ENCODE peak calls at places on chromosomes 4 and X, in seven cellular contexts. R is GM06990, T is pancreas, F is Caco-2, W is testis, A is BE2C, E is chondrocyte. Z is an unnamed sample.

GRCh38 chrX:46953137-46953527 is 40.9 kb downstream of the JADE3 start:
- DNase-seq in F (no peak), A (no peak), T (no peak), R (peak; percentile 39), E (no peak), W (no peak), Z (peak; percentile 11)

GRCh38 chr4:47475411-47475810 is 9.7 kb upstream of the ATP10D start:
- DNase-seq in W (no peak), R (no peak), E (no peak), F (no peak), A (no peak), T (no peak), Z (no peak)

GRCh38 chr4:13970349-13970748 is 342.8 kb upstream of the BOD1L1 start:
- DNase-seq in E (no peak), A (no peak), W (no peak), T (no peak), R (no peak), F (no peak), Z (no peak)

GRCh38 chrX:109918753-109919152 is 84.2 kb upstream of the TMEM164 start:
- DNase-seq in R (no peak), F (no peak), A (no peak), W (no peak), E (no peak), T (no peak), Z (no peak)

GRCh38 chr4:133555671-133556070 is 406.6 kb downstream of the PCDH10 start:
- DNase-seq in W (no peak), F (no peak), A (no peak), T (no peak), R (no peak), E (no peak), Z (no peak)

GRCh38 chrX:9683350-9683749 is 82.3 kb downstream of the GPR143 start:
- DNase-seq in W (no peak), E (no peak), T (no peak), F (no peak), R (no peak), A (no peak), Z (no peak)

GRCh38 chrX:140526138-140526537 is 21.3 kb upstream of the SOX3 start:
- DNase-seq in T (no peak), E (no peak), W (no peak), F (no peak), R (no peak), A (no peak), Z (no peak)

GRCh38 chrX:118182050-118182449 is 65.4 kb upstream of the KLHL13 start:
- DNase-seq in R (no peak), T (no peak), A (no peak), F (no peak), E (no peak), W (no peak), Z (no peak)

GRCh38 chrX:96314974-96315373 is 369.7 kb upstream of the DIAPH2 start:
- DNase-seq in A (no peak), W (no peak), R (no peak), T (no peak), F (no peak), E (no peak), Z (no peak)

GRCh38 chrX:25015486-25016360 is at the start of gene ARX:
- DNase-seq in T (peak; percentile 72), F (peak; percentile 72), A (peak; percentile 50), R (peak; percentile 37), E (no peak), W (peak; percentile 83), Z (peak; percentile 78)

GRCh38 chr4:175562537-175562936 is 249.5 kb downstream of the GPM6A start:
- DNase-seq in T (no peak), W (no peak), R (no peak), E (no peak), F (no peak), A (no peak), Z (no peak)

GRCh38 chrX:10007604-10008003 is 40.4 kb downstream of the CLDN34 start:
- DNase-seq in W (no peak), A (no peak), T (no peak), R (no peak), E (no peak), F (no peak), Z (no peak)

GRCh38 chrX:13533726-13534125 is 35.7 kb upstream of the EGFL6 start:
- DNase-seq in F (no peak), E (no peak), A (no peak), T (no peak), R (no peak), W (no peak), Z (no peak)

GRCh38 chr4:158667651-158668198 is 4.0 kb downstream of the C4orf46 start:
- DNase-seq in A (peak; percentile 55), E (no peak), W (no peak), F (no peak), T (no peak), R (no peak), Z (peak; percentile 28)

GRCh38 chr4:93182722-93183121 is 645.8 kb upstream of the ATOH1 start:
- DNase-seq in E (no peak), W (no peak), R (no peak), T (no peak), F (no peak), A (no peak), Z (no peak)

GRCh38 chr4:17055788-17056187 is 157.3 kb upstream of the LDB2 start:
- DNase-seq in E (no peak), T (no peak), W (no peak), A (no peak), R (no peak), F (no peak), Z (no peak)

GRCh38 chr4:1012031-1012739 is 759 bp downstream of the FGFRL1 start:
- DNase-seq in T (peak; percentile 84), R (no peak), F (no peak), A (no peak), W (no peak), E (no peak), Z (no peak)

GRCh38 chr4:114281561-114281960 is 302.1 kb upstream of the ARSJ start:
- DNase-seq in A (no peak), E (no peak), R (no peak), F (no peak), W (no peak), T (no peak), Z (no peak)

GRCh38 chr4:114273246-114273645 is 293.8 kb upstream of the ARSJ start:
- DNase-seq in T (no peak), E (no peak), R (no peak), A (no peak), F (no peak), W (no peak), Z (no peak)

GRCh38 chr4:114279066-114279465 is 299.6 kb upstream of the ARSJ start:
- DNase-seq in E (no peak), F (no peak), T (no peak), A (no peak), W (no peak), R (no peak), Z (no peak)

GRCh38 chr4:114282937-114283336 is 303.5 kb upstream of the ARSJ start:
- DNase-seq in T (no peak), R (no peak), A (no peak), E (no peak), F (no peak), W (no peak), Z (no peak)

DNA sequence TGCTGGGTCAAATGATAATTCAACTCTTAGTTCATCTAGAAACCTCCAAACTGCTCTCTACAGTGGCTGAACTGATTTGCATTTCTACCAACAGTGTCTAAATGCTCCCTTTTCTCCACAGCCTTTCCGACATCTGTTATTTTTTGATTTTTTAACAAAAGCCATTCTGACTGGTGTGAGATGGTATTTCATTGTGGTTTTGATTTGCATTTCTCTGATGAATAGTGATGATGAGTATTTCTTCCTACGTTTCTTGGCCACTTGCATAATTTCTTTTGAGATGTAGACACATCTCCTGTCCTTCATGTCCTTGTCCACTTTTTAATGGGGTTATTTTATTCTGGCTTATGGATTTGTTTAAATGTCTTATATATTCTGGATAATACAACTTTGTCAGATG is 298.2 kb upstream of the ARSJ start:
- DNase-seq in F (no peak), A (no peak), W (no peak), R (no peak), E (no peak), T (no peak), Z (no peak)
- TF ChIP-seq CTCF in F (no peak), A (no peak), W (no peak), R (no peak), E (no peak), T (no peak), Z (no peak)

GRCh38 chr4:70839537-70840093 is at the start of gene GRSF1:
- DNase-seq in A (peak; percentile 99), T (peak; percentile 95), F (peak; percentile 95), E (peak; percentile 97), W (peak; percentile 95), R (peak; percentile 92), Z (peak; percentile 94)
- TF ChIP-seq CTCF in A (no peak), T (no peak), F (no peak), E (peak; percentile 60), W (no peak), R (no peak), Z (peak; percentile 41)

GRCh38 chrX:135081695-135082094 is 29.8 kb upstream of the RTL8A start:
- DNase-seq in E (no peak), A (no peak), F (no peak), T (no peak), R (no peak), W (no peak), Z (no peak)

GRCh38 chrX:135089126-135089525 is 31.2 kb downstream of the ETDB start:
- DNase-seq in T (no peak), F (no peak), R (no peak), W (no peak), E (no peak), A (no peak), Z (no peak)

GRCh38 chrX:135087867-135088266 is 32.5 kb downstream of the ETDB start:
- DNase-seq in F (no peak), R (no peak), W (no peak), A (no peak), T (no peak), E (no peak), Z (no peak)

GRCh38 chrX:135086197-135086854 is 34.0 kb downstream of the ETDB start:
- DNase-seq in R (no peak), F (no peak), A (no peak), T (no peak), W (peak; percentile 25), E (no peak), Z (peak; percentile 46)
- TF ChIP-seq CTCF in R (peak; percentile 76), F (peak; percentile 18), A (peak; percentile 65), T (peak; percentile 57), W (peak; percentile 22), E (peak; percentile 83), Z (peak; percentile 75)

DNA sequence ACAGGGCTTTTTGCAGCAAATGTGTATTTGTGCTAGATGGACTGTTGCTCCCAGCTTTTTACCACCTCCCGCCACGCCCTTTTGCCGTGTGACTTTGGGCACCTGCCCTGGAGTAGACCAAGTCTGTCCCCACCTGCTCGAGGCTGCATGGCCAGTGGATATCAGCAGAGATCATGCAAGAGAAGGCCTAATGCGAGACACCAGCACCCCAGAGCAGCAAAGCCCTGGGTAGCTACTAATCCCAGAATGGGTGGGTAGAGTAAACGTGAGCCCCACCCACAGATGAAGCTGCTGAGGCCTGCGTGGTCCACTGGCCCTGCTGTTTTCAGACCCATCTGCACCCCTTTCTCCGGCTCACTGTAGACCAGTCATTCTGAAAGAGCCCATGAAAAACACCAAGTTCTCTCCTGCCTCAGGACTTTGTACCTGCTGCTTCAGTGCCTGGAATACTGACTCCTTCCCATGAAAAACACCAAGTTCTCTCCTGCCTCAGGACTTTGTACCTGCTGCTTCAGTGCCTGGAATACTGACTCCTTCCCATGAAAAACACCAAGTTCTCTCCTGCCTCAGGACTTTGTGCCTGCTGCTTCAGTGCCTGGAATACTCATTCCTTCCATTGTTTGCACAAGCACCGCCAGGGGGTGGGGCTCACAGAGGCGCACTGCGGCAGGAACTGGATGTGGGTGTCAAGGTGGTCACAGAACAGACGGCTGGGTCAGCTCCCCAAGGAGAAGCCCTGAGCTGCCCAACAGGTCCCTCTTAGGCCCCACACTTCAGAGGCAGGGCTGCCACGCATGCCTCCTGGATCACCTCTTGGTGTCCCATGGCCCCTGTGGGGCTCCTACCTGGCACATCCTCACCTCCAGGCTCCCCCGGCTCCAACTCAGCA is 5.1 kb upstream of the TNIP2 start:
- DNase-seq in A (no peak), W (no peak), F (peak; percentile 79), R (no peak), T (peak; percentile 84), E (peak; percentile 51), Z (no peak)
- TF ChIP-seq CTCF in A (no peak), W (no peak), F (no peak), R (peak; percentile 23), T (no peak), E (peak; percentile 42), Z (no peak)